ENCODE peak calls at places on chromosome 20, in seven cellular contexts. One of them, this sample, is unnamed.

GRCh38 chr20:815914-816606 is 17.5 kb upstream of the FAM110A start:
- DNase-seq in heart right ventricle: peak
- DNase-seq in fibroblast of lung: peak
- DNase-seq in H9: peak
- DNase-seq in heart left ventricle: peak
- DNase-seq in esophagus muscularis mucosa: no peak
- DNase-seq in psoas muscle: peak
- DNase-seq in this sample: peak

GRCh38 chr20:3808141-3808479 is 12.0 kb downstream of the CDC25B start:
- DNase-seq in heart left ventricle: peak
- DNase-seq in psoas muscle: peak
- DNase-seq in fibroblast of lung: peak
- DNase-seq in heart right ventricle: peak
- DNase-seq in esophagus muscularis mucosa: peak
- DNase-seq in H9: no peak
- DNase-seq in this sample: no peak

GRCh38 chr20:38673731-38674177 is 50.5 kb upstream of the SLC32A1 start:
- DNase-seq in heart right ventricle: no peak
- DNase-seq in H9: peak
- DNase-seq in heart left ventricle: no peak
- DNase-seq in fibroblast of lung: no peak
- DNase-seq in esophagus muscularis mucosa: no peak
- DNase-seq in psoas muscle: no peak
- DNase-seq in this sample: no peak

GRCh38 chr20:59748555-59749292 is 144.4 kb downstream of the PHACTR3 start:
- DNase-seq in heart left ventricle: no peak
- DNase-seq in psoas muscle: peak
- DNase-seq in fibroblast of lung: peak
- DNase-seq in H9: no peak
- DNase-seq in heart right ventricle: no peak
- DNase-seq in esophagus muscularis mucosa: no peak
- DNase-seq in this sample: no peak

GRCh38 chr20:59938221-59938620 is 1.9 kb downstream of the PPP1R3D start:
- DNase-seq in esophagus muscularis mucosa: no peak
- DNase-seq in psoas muscle: no peak
- DNase-seq in H9: no peak
- DNase-seq in heart left ventricle: no peak
- DNase-seq in heart right ventricle: no peak
- DNase-seq in fibroblast of lung: peak
- DNase-seq in this sample: no peak

GRCh38 chr20:45032781-45033180 is 66.5 kb downstream of the STK4 start:
- DNase-seq in heart right ventricle: no peak
- DNase-seq in H9: no peak
- DNase-seq in esophagus muscularis mucosa: no peak
- DNase-seq in fibroblast of lung: no peak
- DNase-seq in psoas muscle: no peak
- DNase-seq in heart left ventricle: no peak
- DNase-seq in this sample: no peak

GRCh38 chr20:1805816-1806215 is 89.4 kb upstream of the SIRPA start:
- DNase-seq in esophagus muscularis mucosa: no peak
- DNase-seq in fibroblast of lung: no peak
- DNase-seq in psoas muscle: no peak
- DNase-seq in H9: no peak
- DNase-seq in heart right ventricle: no peak
- DNase-seq in heart left ventricle: no peak
- DNase-seq in this sample: no peak

GRCh38 chr20:34538671-34539123 is 19.8 kb upstream of the MAP1LC3A start:
- DNase-seq in heart left ventricle: no peak
- DNase-seq in H9: peak
- DNase-seq in psoas muscle: peak
- DNase-seq in esophagus muscularis mucosa: no peak
- DNase-seq in fibroblast of lung: peak
- DNase-seq in heart right ventricle: peak
- DNase-seq in this sample: peak

GRCh38 chr20:11053310-11053709 is 379.5 kb upstream of the JAG1 start:
- DNase-seq in fibroblast of lung: no peak
- DNase-seq in heart left ventricle: no peak
- DNase-seq in psoas muscle: no peak
- DNase-seq in heart right ventricle: no peak
- DNase-seq in H9: no peak
- DNase-seq in esophagus muscularis mucosa: no peak
- DNase-seq in this sample: no peak

GRCh38 chr20:21303872-21304586 is 898 bp downstream of the XRN2 start:
- DNase-seq in heart left ventricle: no peak
- DNase-seq in fibroblast of lung: peak
- DNase-seq in psoas muscle: no peak
- DNase-seq in esophagus muscularis mucosa: no peak
- DNase-seq in H9: no peak
- DNase-seq in heart right ventricle: no peak
- DNase-seq in this sample: no peak

GRCh38 chr20:58628491-58629212 is 22.4 kb upstream of the STX16 start:
- DNase-seq in fibroblast of lung: no peak
- DNase-seq in psoas muscle: no peak
- DNase-seq in H9: no peak
- DNase-seq in esophagus muscularis mucosa: no peak
- DNase-seq in heart left ventricle: no peak
- DNase-seq in heart right ventricle: no peak
- DNase-seq in this sample: no peak

GRCh38 chr20:3658708-3659491 is 4.3 kb downstream of the GFRA4 start:
- DNase-seq in H9: no peak
- DNase-seq in heart left ventricle: no peak
- DNase-seq in fibroblast of lung: no peak
- DNase-seq in esophagus muscularis mucosa: no peak
- DNase-seq in heart right ventricle: no peak
- DNase-seq in psoas muscle: no peak
- DNase-seq in this sample: no peak

GRCh38 chr20:40844285-40844684 is 155.2 kb upstream of the MAFB start:
- DNase-seq in heart left ventricle: no peak
- DNase-seq in esophagus muscularis mucosa: no peak
- DNase-seq in psoas muscle: no peak
- DNase-seq in fibroblast of lung: no peak
- DNase-seq in H9: no peak
- DNase-seq in heart right ventricle: no peak
- DNase-seq in this sample: no peak

GRCh38 chr20:23588434-23589403 is 17.0 kb downstream of the CST9 start:
- DNase-seq in heart right ventricle: no peak
- DNase-seq in heart left ventricle: no peak
- DNase-seq in fibroblast of lung: no peak
- DNase-seq in psoas muscle: no peak
- DNase-seq in H9: no peak
- DNase-seq in esophagus muscularis mucosa: peak
- DNase-seq in this sample: no peak

GRCh38 chr20:55953201-55953600 is 52.1 kb downstream of the CBLN4 start:
- DNase-seq in heart right ventricle: no peak
- DNase-seq in esophagus muscularis mucosa: no peak
- DNase-seq in H9: no peak
- DNase-seq in fibroblast of lung: no peak
- DNase-seq in psoas muscle: no peak
- DNase-seq in heart left ventricle: no peak
- DNase-seq in this sample: no peak

GRCh38 chr20:24791949-24792348 is 157.1 kb upstream of the CST7 start:
- DNase-seq in psoas muscle: no peak
- DNase-seq in esophagus muscularis mucosa: no peak
- DNase-seq in fibroblast of lung: no peak
- DNase-seq in heart left ventricle: no peak
- DNase-seq in heart right ventricle: no peak
- DNase-seq in H9: no peak
- DNase-seq in this sample: no peak

GRCh38 chr20:43055181-43055884 is 134.4 kb downstream of the PTPRT start:
- DNase-seq in H9: no peak
- DNase-seq in fibroblast of lung: no peak
- DNase-seq in psoas muscle: no peak
- DNase-seq in esophagus muscularis mucosa: no peak
- DNase-seq in heart left ventricle: no peak
- DNase-seq in heart right ventricle: no peak
- DNase-seq in this sample: no peak

GRCh38 chr20:1811621-1812498 is 83.3 kb upstream of the SIRPA start:
- DNase-seq in heart right ventricle: no peak
- DNase-seq in H9: no peak
- DNase-seq in heart left ventricle: no peak
- DNase-seq in psoas muscle: no peak
- DNase-seq in esophagus muscularis mucosa: peak
- DNase-seq in fibroblast of lung: no peak
- DNase-seq in this sample: no peak

GRCh38 chr20:17406191-17406590 is 125.0 kb downstream of the BFSP1 start:
- DNase-seq in heart right ventricle: no peak
- DNase-seq in psoas muscle: no peak
- DNase-seq in esophagus muscularis mucosa: no peak
- DNase-seq in heart left ventricle: no peak
- DNase-seq in H9: no peak
- DNase-seq in fibroblast of lung: no peak
- DNase-seq in this sample: no peak

GRCh38 chr20:17407550-17407949 is 123.6 kb downstream of the BFSP1 start:
- DNase-seq in esophagus muscularis mucosa: no peak
- DNase-seq in heart right ventricle: no peak
- DNase-seq in fibroblast of lung: no peak
- DNase-seq in psoas muscle: no peak
- DNase-seq in heart left ventricle: no peak
- DNase-seq in H9: no peak
- DNase-seq in this sample: no peak

GRCh38 chr20:17399303-17399985 is 131.7 kb downstream of the BFSP1 start:
- DNase-seq in heart left ventricle: no peak
- DNase-seq in esophagus muscularis mucosa: no peak
- DNase-seq in H9: no peak
- DNase-seq in psoas muscle: no peak
- DNase-seq in heart right ventricle: no peak
- DNase-seq in fibroblast of lung: no peak
- DNase-seq in this sample: no peak

DNA sequence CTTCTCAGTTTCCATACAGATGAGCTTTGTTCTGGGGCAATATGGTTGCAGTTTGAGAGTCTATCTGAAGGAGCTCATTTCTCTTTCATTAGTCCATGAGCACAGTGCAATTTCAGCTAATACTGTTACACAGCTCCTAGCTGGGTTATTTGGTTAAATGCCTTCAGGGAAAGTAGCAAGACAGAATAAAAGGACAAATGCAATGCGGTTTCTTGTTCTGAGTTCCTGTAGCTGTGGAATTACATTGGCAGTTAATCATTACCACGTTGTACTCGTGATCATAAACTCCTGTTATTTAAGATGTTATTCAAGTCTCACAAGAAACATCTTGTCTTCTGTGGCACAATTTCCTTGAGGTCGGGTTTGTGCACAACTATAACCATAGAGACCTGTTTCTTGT is 127.7 kb downstream of the BFSP1 start:
- DNase-seq in psoas muscle: no peak
- DNase-seq in heart right ventricle: no peak
- DNase-seq in H9: no peak
- DNase-seq in heart left ventricle: no peak
- DNase-seq in fibroblast of lung: no peak
- DNase-seq in esophagus muscularis mucosa: no peak
- DNase-seq in this sample: no peak
- TF ChIP-seq CTCF in psoas muscle: no peak
- TF ChIP-seq CTCF in heart right ventricle: no peak
- TF ChIP-seq CTCF in H9: no peak
- TF ChIP-seq CTCF in heart left ventricle: no peak
- TF ChIP-seq CTCF in fibroblast of lung: no peak
- TF ChIP-seq CTCF in esophagus muscularis mucosa: no peak
- TF ChIP-seq CTCF in this sample: no peak

GRCh38 chr20:19887566-19888268 is 129.4 kb upstream of the NAA20 start:
- DNase-seq in heart left ventricle: no peak
- DNase-seq in fibroblast of lung: no peak
- DNase-seq in H9: no peak
- DNase-seq in esophagus muscularis mucosa: no peak
- DNase-seq in psoas muscle: no peak
- DNase-seq in heart right ventricle: no peak
- DNase-seq in this sample: no peak

GRCh38 chr20:19885576-19885956 is 127.5 kb downstream of the RIN2 start:
- DNase-seq in heart left ventricle: no peak
- DNase-seq in esophagus muscularis mucosa: no peak
- DNase-seq in psoas muscle: no peak
- DNase-seq in heart right ventricle: no peak
- DNase-seq in H9: no peak
- DNase-seq in fibroblast of lung: peak
- DNase-seq in this sample: no peak

GRCh38 chr20:19888269-19888669 is 128.9 kb upstream of the NAA20 start:
- DNase-seq in heart right ventricle: no peak
- DNase-seq in esophagus muscularis mucosa: no peak
- DNase-seq in heart left ventricle: peak
- DNase-seq in fibroblast of lung: no peak
- DNase-seq in psoas muscle: no peak
- DNase-seq in H9: no peak
- DNase-seq in this sample: no peak

GRCh38 chr20:19885981-19886665 is 128.1 kb downstream of the RIN2 start:
- DNase-seq in fibroblast of lung: peak
- DNase-seq in H9: peak
- DNase-seq in psoas muscle: peak
- DNase-seq in esophagus muscularis mucosa: no peak
- DNase-seq in heart right ventricle: peak
- DNase-seq in heart left ventricle: peak
- DNase-seq in this sample: no peak

GRCh38 chr20:19886666-19887288 is 128.7 kb downstream of the RIN2 start:
- DNase-seq in heart right ventricle: no peak
- DNase-seq in heart left ventricle: no peak
- DNase-seq in H9: no peak
- DNase-seq in psoas muscle: no peak
- DNase-seq in fibroblast of lung: no peak
- DNase-seq in esophagus muscularis mucosa: no peak
- DNase-seq in this sample: no peak
- TF ChIP-seq CTCF in heart right ventricle: no peak
- TF ChIP-seq CTCF in heart left ventricle: peak
- TF ChIP-seq CTCF in H9: peak
- TF ChIP-seq CTCF in psoas muscle: no peak
- TF ChIP-seq CTCF in fibroblast of lung: no peak
- TF ChIP-seq CTCF in esophagus muscularis mucosa: peak
- TF ChIP-seq CTCF in this sample: no peak

GRCh38 chr20:32484221-32485125 is 100.7 kb downstream of the NOL4L start:
- DNase-seq in heart right ventricle: no peak
- DNase-seq in heart left ventricle: peak
- DNase-seq in H9: peak
- DNase-seq in fibroblast of lung: no peak
- DNase-seq in esophagus muscularis mucosa: no peak
- DNase-seq in psoas muscle: peak
- DNase-seq in this sample: peak
- TF ChIP-seq CTCF in heart right ventricle: no peak
- TF ChIP-seq CTCF in heart left ventricle: no peak
- TF ChIP-seq CTCF in H9: no peak
- TF ChIP-seq CTCF in fibroblast of lung: no peak
- TF ChIP-seq CTCF in esophagus muscularis mucosa: peak
- TF ChIP-seq CTCF in psoas muscle: no peak
- TF ChIP-seq CTCF in this sample: no peak

GRCh38 chr20:50067461-50067860 is 45.5 kb downstream of the UBE2V1 start:
- DNase-seq in H9: no peak
- DNase-seq in heart right ventricle: no peak
- DNase-seq in fibroblast of lung: no peak
- DNase-seq in esophagus muscularis mucosa: no peak
- DNase-seq in psoas muscle: no peak
- DNase-seq in heart left ventricle: no peak
- DNase-seq in this sample: no peak

GRCh38 chr20:50066161-50066834 is 46.7 kb downstream of the UBE2V1 start:
- DNase-seq in heart right ventricle: no peak
- DNase-seq in fibroblast of lung: no peak
- DNase-seq in psoas muscle: no peak
- DNase-seq in heart left ventricle: no peak
- DNase-seq in H9: no peak
- DNase-seq in esophagus muscularis mucosa: no peak
- DNase-seq in this sample: no peak

GRCh38 chr20:50062006-50062838 is 50.7 kb downstream of the UBE2V1 start:
- DNase-seq in fibroblast of lung: no peak
- DNase-seq in esophagus muscularis mucosa: no peak
- DNase-seq in heart left ventricle: no peak
- DNase-seq in psoas muscle: no peak
- DNase-seq in H9: no peak
- DNase-seq in heart right ventricle: no peak
- DNase-seq in this sample: no peak

GRCh38 chr20:50067018-50067417 is 45.9 kb downstream of the UBE2V1 start:
- DNase-seq in psoas muscle: no peak
- DNase-seq in H9: no peak
- DNase-seq in heart right ventricle: no peak
- DNase-seq in fibroblast of lung: no peak
- DNase-seq in heart left ventricle: no peak
- DNase-seq in esophagus muscularis mucosa: no peak
- DNase-seq in this sample: no peak

GRCh38 chr20:50064640-50065615 is 48.0 kb downstream of the UBE2V1 start:
- DNase-seq in heart right ventricle: no peak
- DNase-seq in H9: no peak
- DNase-seq in psoas muscle: no peak
- DNase-seq in heart left ventricle: no peak
- DNase-seq in esophagus muscularis mucosa: no peak
- DNase-seq in fibroblast of lung: no peak
- DNase-seq in this sample: no peak
- TF ChIP-seq CTCF in heart right ventricle: no peak
- TF ChIP-seq CTCF in H9: no peak
- TF ChIP-seq CTCF in psoas muscle: no peak
- TF ChIP-seq CTCF in heart left ventricle: no peak
- TF ChIP-seq CTCF in esophagus muscularis mucosa: no peak
- TF ChIP-seq CTCF in fibroblast of lung: no peak
- TF ChIP-seq CTCF in this sample: no peak

This sample was measured in progenitor cell of endocrine pancreas.